ENCODE peak calls at places on chromosomes 12 and 14, in four cellular contexts. S is H1, N is GM12878, J is HepG2. E is an unnamed sample.

GRCh38 chr14:22266141-22266442 is 322.9 kb downstream of the DAD1 start:
- DNase-seq in S (no peak), N (no peak), J (no peak), E (no peak)

GRCh38 chr14:98736701-98737338 is 535.2 kb downstream of the BCL11B start:
- DNase-seq in S (no peak), N (no peak), J (no peak), E (no peak)

GRCh38 chr12:30813741-30814687 is 59.3 kb upstream of the CAPRIN2 start:
- DNase-seq in S (no peak), N (no peak), J (no peak), E (no peak)

GRCh38 chr12:117857632-117858274 is 111.0 kb downstream of the KSR2 start:
- DNase-seq in S (peak; percentile 49), N (peak; percentile 25), J (peak; percentile 35), E (no peak)

GRCh38 chr14:59274991-59275391 is 86.5 kb downstream of the DAAM1 start:
- DNase-seq in S (no peak), N (peak; percentile 67), J (no peak), E (no peak)

GRCh38 chr12:93572712-93573551 is 457 bp downstream of the SOCS2 start:
- DNase-seq in S (no peak), N (no peak), J (no peak), E (peak; percentile 40)

GRCh38 chr12:71551529-71551928 is 111.9 kb downstream of the LGR5 start:
- DNase-seq in S (no peak), N (no peak), J (no peak), E (no peak)

GRCh38 chr14:94021416-94022157 is 4.6 kb upstream of the OTUB2 start:
- DNase-seq in S (no peak), N (no peak), J (peak; percentile 42), E (no peak)

GRCh38 chr12:13937735-13938134 is 43.7 kb downstream of the GRIN2B start:
- DNase-seq in S (no peak), N (no peak), J (no peak), E (no peak)

GRCh38 chr12:124625867-124626675 is 58.7 kb upstream of the NCOR2 start:
- DNase-seq in S (no peak), N (no peak), J (peak; percentile 16), E (no peak)

GRCh38 chr12:106226884-106227640 is 20.8 kb downstream of the CKAP4 start:
- DNase-seq in S (no peak), N (no peak), J (peak; percentile 55), E (peak; percentile 46)

GRCh38 chr12:129049917-129050316 is 196.6 kb downstream of the GLT1D1 start:
- DNase-seq in S (no peak), N (no peak), J (no peak), E (peak; percentile 81)

GRCh38 chr12:24083787-24084186 is 134.3 kb upstream of the SOX5 start:
- DNase-seq in S (no peak), N (no peak), J (no peak), E (no peak)

GRCh38 chr12:42129595-42130204 is 15.0 kb downstream of the GXYLT1 start:
- DNase-seq in S (no peak), N (no peak), J (peak; percentile 63), E (peak; percentile 48)

GRCh38 chr12:2977776-2978175 is 18.6 kb downstream of the TEAD4 start:
- DNase-seq in S (no peak), N (no peak), J (no peak), E (no peak)

GRCh38 chr12:50156641-50157040 is 10.5 kb downstream of the CERS5 start:
- DNase-seq in S (no peak), N (no peak), J (peak; percentile 4), E (no peak)

GRCh38 chr12:3223601-3224529 is 146.7 kb downstream of the TSPAN9 start:
- DNase-seq in S (no peak), N (no peak), J (no peak), E (no peak)

GRCh38 chr14:104678346-104678745 is 11.1 kb upstream of the INF2 start:
- DNase-seq in S (no peak), N (no peak), J (no peak), E (no peak)

GRCh38 chr12:82801951-82802610 is 115.4 kb downstream of the TMTC2 start:
- DNase-seq in S (no peak), N (no peak), J (no peak), E (no peak)

GRCh38 chr12:67982165-67982563 is 7.1 kb upstream of the IFNG-AS1 start:
- DNase-seq in S (no peak), N (no peak), J (no peak), E (no peak)

GRCh38 chr14:99231181-99231849 is 40.7 kb downstream of the BCL11B start:
- DNase-seq in S (no peak), N (no peak), J (no peak), E (no peak)

GRCh38 chr14:35470775-35471174 is 63.2 kb upstream of the INSM2 start:
- DNase-seq in S (no peak), N (no peak), J (no peak), E (peak; percentile 3)

GRCh38 chr12:45725631-45726593 is 3.6 kb upstream of the ARID2 start:
- DNase-seq in S (no peak), N (no peak), J (peak; percentile 33), E (no peak)

GRCh38 chr14:68442828-68443460 is 349.9 kb downstream of the ZFP36L1 start:
- DNase-seq in S (no peak), N (no peak), J (no peak), E (no peak)

GRCh38 chr12:3453947-3454675 is 36.9 kb upstream of the PRMT8 start:
- DNase-seq in S (no peak), N (no peak), J (no peak), E (no peak)

GRCh38 chr12:47686645-47687240 is 19.1 kb downstream of the RPAP3 start:
- DNase-seq in S (no peak), N (no peak), J (peak; percentile 25), E (no peak)

GRCh38 chr12:1518763-1519516 is 75.4 kb downstream of the FBXL14 start:
- DNase-seq in S (no peak), N (no peak), J (peak; percentile 66), E (no peak)

GRCh38 chr12:108838194-108839010 is 19.0 kb downstream of the SSH1 start:
- DNase-seq in S (peak; percentile 73), N (peak; percentile 91), J (peak; percentile 80), E (peak; percentile 73)

GRCh38 chr14:69595336-69595735 is 16.1 kb upstream of the SUSD6 start:
- DNase-seq in S (no peak), N (no peak), J (no peak), E (no peak)

GRCh38 chr14:89108608-89109007 is 284.2 kb downstream of the TTC8 start:
- DNase-seq in S (no peak), N (no peak), J (no peak), E (no peak)

GRCh38 chr12:130281157-130281799 is 56.4 kb upstream of the PIWIL1 start:
- DNase-seq in S (peak; percentile 29), N (no peak), J (no peak), E (peak; percentile 51)

GRCh38 chr12:111759991-111760390 is 6.7 kb upstream of the ALDH2 start:
- DNase-seq in S (no peak), N (no peak), J (no peak), E (no peak)

GRCh38 chr12:66662729-66663128 is 16.1 kb downstream of the GRIP1 start:
- DNase-seq in S (no peak), N (no peak), J (no peak), E (no peak)

GRCh38 chr12:118307069-118307954 is 65.4 kb downstream of the TAOK3 start:
- DNase-seq in S (no peak), N (peak; percentile 69), J (no peak), E (no peak)

GRCh38 chr12:25469861-25470260 is 83.2 kb downstream of the LMNTD1 start:
- DNase-seq in S (no peak), N (no peak), J (no peak), E (no peak)

GRCh38 chr12:22082190-22082701 is 36.2 kb downstream of the CMAS start:
- DNase-seq in S (no peak), N (no peak), J (peak; percentile 12), E (peak; percentile 65)

DNA sequence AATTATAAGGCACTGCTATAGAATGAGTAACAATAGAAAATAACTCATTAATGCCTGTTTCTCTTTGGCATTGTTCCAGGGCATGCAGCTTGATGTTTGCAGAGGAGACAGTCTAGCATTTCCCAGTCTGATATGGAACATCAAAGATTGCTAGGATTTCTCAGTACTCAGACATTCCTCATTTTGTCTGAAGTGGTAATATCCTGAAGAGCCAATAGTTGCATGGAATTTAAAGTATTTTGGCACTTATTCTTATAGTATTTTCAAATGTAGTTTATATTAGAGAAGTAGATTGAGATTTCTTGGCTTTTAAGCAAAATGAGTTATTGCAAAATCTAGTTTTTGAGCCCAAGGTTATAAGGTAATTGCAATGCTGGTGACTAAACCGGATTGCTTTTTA is 337.4 kb upstream of the E2F7 start:
- DNase-seq in S (no peak), N (no peak), J (no peak), E (no peak)
- TF ChIP-seq SUZ12 in S (no peak), N (no peak), J (no peak), E (no peak)

GRCh38 chr12:29781176-29781575 is 2.6 kb downstream of the TMTC1 start:
- DNase-seq in S (no peak), N (no peak), J (no peak), E (no peak)

GRCh38 chr12:29781705-29782266 is 2.0 kb downstream of the TMTC1 start:
- DNase-seq in S (no peak), N (no peak), J (no peak), E (no peak)

GRCh38 chr12:29782821-29783772 is 645 bp downstream of the TMTC1 start:
- DNase-seq in S (no peak), N (no peak), J (no peak), E (peak; percentile 61)

GRCh38 chr12:29782285-29782820 is 1.4 kb downstream of the TMTC1 start:
- DNase-seq in S (no peak), N (no peak), J (no peak), E (no peak)

GRCh38 chr12:29783773-29784666 is at the start of gene TMTC1:
- DNase-seq in S (peak; percentile 34), N (no peak), J (no peak), E (peak; percentile 80)
- TF ChIP-seq ZNF274 in S (no peak), N (no peak), J (no peak), E (no peak)

DNA sequence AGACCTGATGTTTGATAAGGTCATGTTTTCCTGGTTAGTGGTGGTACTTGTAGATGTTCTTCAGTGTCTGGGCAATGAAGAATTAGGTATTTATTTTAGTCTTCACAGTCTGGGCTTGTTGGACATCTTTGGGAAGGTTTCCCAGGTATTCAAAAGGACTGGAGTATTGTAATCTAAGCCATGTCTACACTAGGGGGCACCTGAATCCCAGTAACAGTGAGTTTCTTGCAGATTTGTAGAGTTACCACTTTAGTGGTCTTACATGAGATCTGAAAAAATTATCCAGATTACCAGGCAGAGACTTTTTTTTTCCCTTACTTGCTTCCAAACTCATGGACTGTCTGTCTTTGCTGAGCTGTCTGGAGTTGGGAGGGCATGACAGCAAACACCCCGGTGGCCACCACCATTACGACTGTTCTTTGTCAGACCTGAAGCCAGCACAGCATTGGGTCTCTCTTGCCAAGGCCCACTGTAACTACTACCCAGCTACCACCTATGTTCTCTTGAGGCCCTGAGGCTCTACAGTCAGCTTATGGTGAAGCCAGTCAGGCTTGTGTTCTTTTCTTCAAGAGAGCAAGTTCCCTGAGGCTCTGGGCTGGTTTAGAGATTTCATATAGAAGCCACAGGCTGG is 820.7 kb upstream of the FBXO33 start:
- DNase-seq in S (no peak), N (no peak), J (no peak), E (peak; percentile 3)
- TF ChIP-seq YY1 in S (no peak), N (no peak), J (no peak), E (no peak)

DNA sequence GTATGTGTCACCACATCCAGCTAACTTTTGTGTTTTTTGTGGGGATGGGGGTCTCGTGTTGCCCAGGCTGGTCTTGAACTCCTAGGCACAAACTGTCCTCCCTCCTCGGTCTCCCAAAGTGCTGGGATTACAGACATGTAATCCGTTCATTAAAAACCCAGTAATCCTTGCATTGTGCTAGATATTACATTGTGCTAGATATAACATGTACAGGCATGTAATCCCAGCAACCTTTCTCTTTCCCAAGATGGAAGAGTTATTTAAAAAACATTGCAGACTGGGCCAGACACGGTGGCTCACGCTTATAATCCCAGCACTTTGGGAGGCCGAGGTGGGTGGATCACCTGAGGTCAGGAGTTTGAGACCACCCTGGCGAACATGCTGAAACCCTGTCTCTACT is 19.7 kb downstream of the ELK3 start:
- DNase-seq in S (no peak), N (no peak), J (no peak), E (no peak)
- TF ChIP-seq SUZ12 in S (no peak), N (no peak), J (no peak), E (no peak)